ENCODE peak calls at places on chromosomes 1 and 21, in five cellular contexts. V is A549, P is H1, K is IMR-90, Y is HepG2. W is an unnamed sample.

GRCh38 chr1:186792870-186793581 is 35.7 kb upstream of the PLA2G4A start:
- DNase-seq in K (peak), V (no peak), P (no peak), Y (no peak), W (no peak)

GRCh38 chr1:197776348-197777082 is 1.2 kb upstream of the DENND1B start:
- DNase-seq in K (peak), V (no peak), P (no peak), Y (no peak), W (no peak)

GRCh38 chr1:79264285-79264684 is 257.8 kb upstream of the ADGRL4 start:
- DNase-seq in V (no peak), P (no peak), K (no peak), Y (no peak), W (no peak)

GRCh38 chr1:186828612-186829542 is at the start of gene PLA2G4A:
- DNase-seq in P (no peak), K (peak), V (peak), Y (no peak), W (no peak)

GRCh38 chr1:34163792-34164509 is 1.1 kb downstream of the CSMD2 start:
- DNase-seq in P (peak), Y (no peak), V (no peak), K (no peak), W (no peak)

GRCh38 chr1:175402336-175402735 is 209.8 kb upstream of the KIAA0040 start:
- DNase-seq in K (no peak), V (no peak), Y (no peak), P (no peak), W (no peak)

GRCh38 chr1:169879034-169879835 is 14.5 kb downstream of the SCYL3 start:
- DNase-seq in P (no peak), K (no peak), V (no peak), Y (no peak), W (no peak)

GRCh38 chr1:180816132-180816531 is 96.6 kb upstream of the KIAA1614 start:
- DNase-seq in V (no peak), Y (no peak), K (no peak), P (no peak), W (peak)

GRCh38 chr1:185636848-185637247 is 97.3 kb upstream of the HMCN1 start:
- DNase-seq in Y (no peak), V (no peak), P (no peak), K (no peak), W (no peak)

GRCh38 chr1:198778049-198778448 is 139.2 kb downstream of the PTPRC start:
- DNase-seq in K (peak), Y (no peak), P (no peak), V (no peak), W (no peak)

GRCh38 chr1:15090373-15090772 is 63.2 kb upstream of the TMEM51 start:
- DNase-seq in P (peak), V (no peak), Y (peak), K (no peak), W (no peak)

GRCh38 chr1:211918665-211919414 is 88.3 kb upstream of the LPGAT1 start:
- DNase-seq in P (no peak), Y (no peak), K (no peak), V (no peak), W (no peak)

GRCh38 chr1:155005076-155005971 is 2.7 kb downstream of the ZBTB7B start:
- DNase-seq in P (no peak), V (no peak), K (no peak), Y (no peak), W (no peak)

GRCh38 chr1:112285808-112286207 is 110.2 kb upstream of the CTTNBP2NL start:
- DNase-seq in V (no peak), Y (no peak), K (no peak), P (no peak), W (no peak)

GRCh38 chr1:152225678-152226077 is 1.7 kb upstream of the HRNR start:
- DNase-seq in P (no peak), K (no peak), Y (no peak), V (no peak), W (no peak)

GRCh38 chr1:215475719-215476525 is 91.2 kb upstream of the KCTD3 start:
- DNase-seq in V (no peak), P (no peak), Y (no peak), K (peak), W (no peak)

GRCh38 chr21:33936221-33937038 is 20.8 kb upstream of the ATP5PO start:
- DNase-seq in P (no peak), Y (no peak), K (no peak), V (no peak), W (no peak)

GRCh38 chr1:41362749-41363631 is 1.8 kb downstream of the FOXO6 start:
- DNase-seq in P (no peak), V (no peak), Y (no peak), K (no peak), W (no peak)

GRCh38 chr1:162080472-162081015 is 11.1 kb downstream of the NOS1AP start:
- DNase-seq in V (no peak), P (no peak), Y (no peak), K (no peak), W (no peak)

GRCh38 chr1:86860020-86860419 is 53.9 kb downstream of the SELENOF start:
- DNase-seq in P (no peak), V (no peak), K (no peak), Y (peak), W (no peak)

GRCh38 chr1:222749927-222750326 is 12.9 kb downstream of the FAM177B start:
- DNase-seq in V (no peak), K (no peak), P (no peak), Y (no peak), W (no peak)

GRCh38 chr1:182740120-182740519 is 49.5 kb upstream of the NPL start:
- DNase-seq in V (no peak), Y (no peak), K (no peak), P (no peak), W (no peak)

GRCh38 chr1:62368989-62369388 is 49.8 kb upstream of the KANK4 start:
- DNase-seq in Y (no peak), V (no peak), K (no peak), P (no peak), W (no peak)

GRCh38 chr1:181148636-181149035 is 60.1 kb downstream of the IER5 start:
- DNase-seq in P (no peak), Y (no peak), K (no peak), V (no peak), W (no peak)

GRCh38 chr1:20486457-20487235 is 636 bp upstream of the CAMK2N1 start:
- DNase-seq in K (peak), V (peak), P (peak), Y (peak), W (peak)

GRCh38 chr1:194929376-194929775 is 1678.9 kb downstream of the KCNT2 start:
- DNase-seq in P (no peak), V (no peak), Y (no peak), K (peak), W (no peak)

GRCh38 chr1:241589524-241589923 is 50.6 kb downstream of the CHML start:
- DNase-seq in P (no peak), Y (no peak), V (no peak), K (no peak), W (no peak)

GRCh38 chr1:84069236-84069845 is 70.4 kb upstream of the TTLL7 start:
- DNase-seq in V (no peak), P (no peak), K (no peak), Y (no peak), W (no peak)

GRCh38 chr1:165289556-165289955 is 67.0 kb downstream of the LMX1A start:
- DNase-seq in K (no peak), P (no peak), V (no peak), Y (no peak), W (no peak)

GRCh38 chr1:17540255-17541001 is 930 bp downstream of the ARHGEF10L start:
- DNase-seq in K (no peak), V (no peak), Y (no peak), P (peak), W (no peak)

GRCh38 chr1:89780721-89781120 is 40.1 kb upstream of the LRRC8D start:
- DNase-seq in Y (peak), K (peak), P (no peak), V (peak), W (peak)

GRCh38 chr1:221230605-221231004 is 351.4 kb downstream of the HLX start:
- DNase-seq in K (peak), P (no peak), V (no peak), Y (no peak), W (no peak)

GRCh38 chr1:167627865-167628641 is 2.0 kb upstream of the RCSD1 start:
- DNase-seq in V (no peak), P (no peak), Y (peak), K (no peak), W (peak)

GRCh38 chr1:89806612-89807011 is 14.2 kb upstream of the LRRC8D start:
- DNase-seq in V (no peak), K (no peak), Y (no peak), P (no peak), W (no peak)

GRCh38 chr1:109502368-109502851 is 7.1 kb downstream of the AMIGO1 start:
- DNase-seq in Y (no peak), P (no peak), K (no peak), V (no peak), W (no peak)

GRCh38 chr1:7862211-7863060 is 9.6 kb upstream of the UTS2 start:
- DNase-seq in V (no peak), K (no peak), P (no peak), Y (no peak), W (no peak)
- TF ChIP-seq MAFK in V (no peak), K (no peak), P (no peak), Y (no peak), W (no peak)

GRCh38 chr1:213670692-213671023 is 317.1 kb upstream of the PROX1 start:
- DNase-seq in V (no peak), Y (no peak), P (no peak), K (no peak), W (no peak)

GRCh38 chr1:213669512-213669911 is 318.3 kb upstream of the PROX1 start:
- DNase-seq in P (no peak), K (no peak), V (no peak), Y (no peak), W (no peak)

GRCh38 chr1:213666922-213667321 is 320.9 kb upstream of the PROX1 start:
- DNase-seq in Y (no peak), V (no peak), K (no peak), P (no peak), W (no peak)

GRCh38 chr1:213666113-213666512 is 321.7 kb upstream of the PROX1 start:
- DNase-seq in Y (no peak), V (no peak), K (no peak), P (no peak), W (no peak)

GRCh38 chr1:213669964-213670691 is 317.6 kb upstream of the PROX1 start:
- DNase-seq in K (no peak), V (no peak), P (peak), Y (no peak), W (no peak)
- TF ChIP-seq MAFK in K (no peak), V (no peak), P (no peak), Y (no peak), W (no peak)

GRCh38 chr21:32304998-32305397 is 6.3 kb downstream of the MRAP start:
- DNase-seq in V (no peak), K (no peak), P (peak), Y (no peak), W (no peak)

GRCh38 chr21:32303385-32303784 is 4.7 kb downstream of the MRAP start:
- DNase-seq in V (no peak), K (no peak), P (no peak), Y (no peak), W (no peak)

GRCh38 chr21:32307706-32308105 is 9.1 kb downstream of the MRAP start:
- DNase-seq in Y (peak), K (peak), P (peak), V (no peak), W (no peak)

GRCh38 chr21:32308696-32309095 is 10.0 kb downstream of the MRAP start:
- DNase-seq in Y (no peak), V (no peak), K (no peak), P (peak), W (no peak)

GRCh38 chr21:32306021-32306780 is 7.5 kb downstream of the MRAP start:
- DNase-seq in Y (peak), P (peak), K (no peak), V (no peak), W (no peak)
- TF ChIP-seq MAFK in Y (no peak), P (no peak), K (no peak), V (no peak), W (no peak)

GRCh38 chr1:190957565-190957964 is 479.9 kb upstream of the BRINP3 start:
- DNase-seq in P (no peak), K (peak), V (no peak), Y (no peak), W (no peak)
- TF ChIP-seq MAFK in P (no peak), K (no peak), V (no peak), Y (no peak), W (no peak)

DNA sequence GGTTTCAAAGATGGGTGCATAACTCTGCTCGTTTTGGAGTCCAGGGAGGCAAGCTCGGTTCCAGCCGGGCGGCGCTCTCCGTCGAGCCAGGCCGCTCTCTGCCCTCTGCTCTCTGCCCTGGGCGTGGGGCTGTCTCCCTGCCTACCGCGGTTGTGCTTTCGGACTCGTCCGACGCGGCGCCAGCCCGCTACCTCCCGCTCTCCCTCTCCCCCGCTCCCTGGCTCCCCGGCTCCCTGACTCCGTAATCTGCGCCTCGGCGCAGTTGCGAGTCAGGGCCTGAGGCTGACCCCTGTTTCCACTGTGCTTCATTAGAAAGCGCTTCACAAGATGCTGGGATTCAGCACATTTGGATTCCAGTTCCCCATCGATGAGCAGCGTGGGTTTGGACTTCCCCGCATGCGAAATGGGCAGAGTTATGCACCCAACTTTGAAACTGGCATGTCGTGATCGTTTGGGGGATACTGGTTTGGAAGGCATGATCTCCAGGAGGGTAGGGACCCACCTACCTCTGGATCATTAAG is 2.3 kb downstream of the SOX13 start:
- DNase-seq in K (no peak), P (no peak), V (no peak), Y (peak), W (no peak)
- TF ChIP-seq MAFK in K (no peak), P (no peak), V (no peak), Y (no peak), W (no peak)

DNA sequence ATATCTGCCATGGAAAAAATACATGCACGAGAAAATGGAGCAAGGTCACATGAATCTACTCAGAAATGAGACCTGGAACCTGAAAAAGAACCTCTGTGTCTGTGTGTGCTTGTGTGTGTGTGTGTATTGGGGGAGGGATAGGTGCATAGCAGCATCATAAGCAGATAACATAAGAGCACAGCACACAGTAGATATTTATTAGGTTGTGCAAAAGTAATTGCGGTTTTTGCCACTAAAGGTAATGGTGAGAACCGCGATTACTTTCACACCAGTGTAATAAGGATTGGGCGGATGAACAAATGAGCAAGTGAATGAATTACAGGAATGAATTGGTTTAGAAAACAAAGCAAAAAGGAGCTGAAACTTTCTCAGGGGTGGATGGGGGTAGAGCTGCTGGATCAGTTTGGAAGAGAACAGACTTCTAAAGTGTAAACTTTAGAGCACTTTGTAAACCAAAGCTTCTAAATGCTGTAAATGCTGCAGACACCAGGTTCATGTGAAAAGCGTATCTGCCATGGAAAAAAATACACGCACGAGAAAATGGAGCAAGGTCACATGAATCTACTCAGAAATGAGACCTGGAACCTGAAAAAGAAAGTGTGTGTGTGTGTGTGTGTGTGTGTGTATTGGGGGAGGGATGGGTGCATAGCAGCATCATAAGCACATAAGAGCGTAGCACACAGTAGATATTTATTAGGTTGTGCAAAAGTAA is 156.9 kb downstream of the TOMM20 start:
- DNase-seq in P (peak), K (no peak), Y (no peak), V (no peak), W (no peak)
- TF ChIP-seq MAFK in P (no peak), K (no peak), Y (no peak), V (no peak), W (no peak)

GRCh38 chr21:17901458-17902092 is 82.4 kb upstream of the C21orf91 start:
- DNase-seq in K (peak), P (no peak), V (no peak), Y (no peak), W (no peak)

GRCh38 chr21:17900990-17901385 is 81.8 kb upstream of the C21orf91 start:
- DNase-seq in Y (no peak), K (no peak), V (no peak), P (no peak), W (no peak)

GRCh38 chr21:17900281-17900989 is 81.3 kb upstream of the C21orf91 start:
- DNase-seq in V (no peak), Y (no peak), K (no peak), P (peak), W (no peak)

GRCh38 chr21:17903929-17904639 is 84.9 kb upstream of the C21orf91 start:
- DNase-seq in V (no peak), K (no peak), P (no peak), Y (no peak), W (no peak)

GRCh38 chr21:17903029-17903806 is 84.1 kb upstream of the C21orf91 start:
- DNase-seq in P (no peak), Y (no peak), K (peak), V (no peak), W (peak)
- TF ChIP-seq MAFK in P (no peak), Y (no peak), K (no peak), V (no peak), W (no peak)

GRCh38 chr1:53361541-53361961 is 33.7 kb upstream of the LRP8 start:
- DNase-seq in P (peak), K (no peak), V (no peak), Y (no peak), W (no peak)
- TF ChIP-seq MAFK in P (no peak), K (no peak), V (no peak), Y (no peak), W (no peak)